ENCODE peak calls at places on chromosomes 3 and 15, in eight cellular contexts. V, K, F, Y, O, R, J and X are unnamed samples.
A peak's percentile ranks its signal among the peaks of the same experiment; 100 is the strongest.

GRCh38 chr15:90994059-90994416 is 297 bp downstream of the PRC1 start:
- DNase-seq in V (peak; percentile 13), K (no peak), F (no peak), Y (peak; percentile 22), O (no peak), R (no peak), J (no peak), X (no peak)

GRCh38 chr3:105385179-105385578 is 18.5 kb downstream of the ALCAM start:
- DNase-seq in V (no peak), K (no peak), F (no peak), Y (no peak), O (no peak), R (no peak), J (no peak), X (no peak)

GRCh38 chr3:72015463-72015862 is 230.5 kb upstream of the PROK2 start:
- DNase-seq in V (no peak), K (no peak), F (no peak), Y (no peak), O (no peak), R (no peak), J (no peak), X (no peak)

GRCh38 chr3:145953316-145953715 is 207.7 kb downstream of the PLOD2 start:
- DNase-seq in V (no peak), K (no peak), F (no peak), Y (no peak), O (no peak), R (no peak), J (no peak), X (no peak)

GRCh38 chr15:84864429-84864795 is 20.1 kb upstream of the SLC28A1 start:
- DNase-seq in V (no peak), K (no peak), F (no peak), Y (no peak), O (no peak), R (no peak), J (no peak), X (no peak)

GRCh38 chr3:178705925-178706324 is 169.7 kb downstream of the KCNMB2 start:
- DNase-seq in V (no peak), K (peak; percentile 63), F (no peak), Y (no peak), O (no peak), R (peak; percentile 88), J (no peak), X (no peak)

GRCh38 chr3:9947025-9947995 is 4.9 kb downstream of the PRRT3 start:
- DNase-seq in V (peak; percentile 55), K (no peak), F (peak; percentile 27), Y (no peak), O (peak; percentile 69), R (peak; percentile 82), J (peak; percentile 66), X (peak; percentile 89)

GRCh38 chr15:55499158-55499557 is 8.9 kb downstream of the DNAAF4 start:
- DNase-seq in V (no peak), K (no peak), F (no peak), Y (no peak), O (no peak), R (no peak), J (no peak), X (no peak)

GRCh38 chr3:116000315-116000714 is 377.0 kb downstream of the GAP43 start:
- DNase-seq in V (no peak), K (no peak), F (peak; percentile 90), Y (no peak), O (no peak), R (peak; percentile 89), J (no peak), X (peak; percentile 39)

GRCh38 chr3:136380530-136380929 is 130.4 kb downstream of the PCCB start:
- DNase-seq in V (no peak), K (no peak), F (no peak), Y (no peak), O (no peak), R (no peak), J (no peak), X (no peak)

GRCh38 chr15:101056366-101057334 is 137.5 kb downstream of the LRRK1 start:
- DNase-seq in V (no peak), K (no peak), F (no peak), Y (no peak), O (no peak), R (no peak), J (no peak), X (no peak)

GRCh38 chr15:92463826-92464225 is 70.1 kb downstream of the ST8SIA2 start:
- DNase-seq in V (no peak), K (no peak), F (no peak), Y (no peak), O (no peak), R (no peak), J (no peak), X (no peak)

GRCh38 chr15:66389098-66389858 is 2.6 kb downstream of the MAP2K1 start:
- DNase-seq in V (no peak), K (no peak), F (no peak), Y (no peak), O (no peak), R (no peak), J (no peak), X (no peak)

GRCh38 chr15:28265334-28266019 is 56.5 kb downstream of the HERC2 start:
- DNase-seq in V (no peak), K (no peak), F (no peak), Y (no peak), O (no peak), R (no peak), J (no peak), X (no peak)

GRCh38 chr3:72319202-72320095 is 528.8 kb downstream of the SHQ1 start:
- DNase-seq in V (no peak), K (no peak), F (no peak), Y (no peak), O (no peak), R (no peak), J (no peak), X (no peak)

GRCh38 chr3:172380632-172381031 is 67.6 kb downstream of the GHSR start:
- DNase-seq in V (no peak), K (no peak), F (no peak), Y (no peak), O (no peak), R (no peak), J (no peak), X (no peak)

GRCh38 chr3:62007036-62007435 is 366.3 kb downstream of the FEZF2 start:
- DNase-seq in V (no peak), K (no peak), F (no peak), Y (no peak), O (no peak), R (no peak), J (no peak), X (no peak)

GRCh38 chr3:127289646-127290575 is 2.1 kb upstream of the PRR20G start:
- DNase-seq in V (no peak), K (no peak), F (no peak), Y (no peak), O (no peak), R (no peak), J (no peak), X (no peak)

GRCh38 chr15:87365221-87365620 is 891.3 kb downstream of the NTRK3 start:
- DNase-seq in V (no peak), K (no peak), F (peak; percentile 58), Y (no peak), O (no peak), R (peak; percentile 29), J (no peak), X (no peak)

GRCh38 chr3:141860766-141861513 is 15.5 kb upstream of the ATP1B3 start:
- DNase-seq in V (no peak), K (no peak), F (no peak), Y (no peak), O (no peak), R (no peak), J (no peak), X (no peak)

GRCh38 chr3:24832878-24833277 is 338.2 kb upstream of the THRB start:
- DNase-seq in V (no peak), K (no peak), F (no peak), Y (no peak), O (no peak), R (peak; percentile 75), J (no peak), X (no peak)

GRCh38 chr3:166005126-166005525 is 167.9 kb upstream of the BCHE start:
- DNase-seq in V (no peak), K (no peak), F (no peak), Y (no peak), O (no peak), R (no peak), J (no peak), X (no peak)